ENCODE peak calls at places on chromosomes 5 and 9, in ten cellular contexts. C is activated CD4-positive, alpha-beta T cell treated with anti-CD3 and anti-CD28 coated beads for 24 hours; G is Peyer's patch; T is stimulated activated naive B cell treated with anti-CD40 and anti-IgM and Interleukin-4, amounts not matched to agents 10 μg/mL and 1 μg/mL and 100 μg/mL, for 72 hours; U is AML-193; L is hypothalamus; Q is NCI-H774; W is upper lobe of right lung; M is BJ; J is CD4-positive, alpha-beta memory T cell. E is an unnamed sample.
A peak's percentile ranks its signal among the peaks of the same experiment; 100 is the strongest.

GRCh38 chr5:7592910-7593309 is 197.0 kb downstream of the ADCY2 start:
- DNase-seq in C (no peak), G (no peak), T (no peak), U (no peak), L (no peak), Q (no peak), W (no peak), M (no peak), J (no peak), E (peak; percentile 14)

GRCh38 chr5:110517396-110517795 is 209.1 kb downstream of the TMEM232 start:
- DNase-seq in C (no peak), G (no peak), T (no peak), U (no peak), L (no peak), Q (no peak), W (no peak), M (no peak), J (no peak), E (no peak)

GRCh38 chr5:109191153-109191558 is 218.6 kb downstream of the PJA2 start:
- DNase-seq in C (no peak), G (no peak), T (no peak), U (no peak), L (no peak), Q (peak; percentile 4), W (no peak), M (peak; percentile 1), J (no peak), E (peak; percentile 49)

GRCh38 chr5:8238080-8238479 is 369.1 kb downstream of the MTRR start:
- DNase-seq in C (no peak), G (no peak), T (no peak), U (no peak), L (no peak), Q (no peak), W (no peak), M (no peak), J (no peak), E (no peak)

GRCh38 chr9:69932901-69933300 is 110.7 kb upstream of the MAMDC2 start:
- DNase-seq in C (no peak), G (no peak), T (no peak), U (peak; percentile 35), L (no peak), Q (no peak), W (no peak), M (no peak), J (no peak), E (no peak)

GRCh38 chr5:124310453-124310852 is 436.0 kb downstream of the ZNF608 start:
- DNase-seq in C (no peak), G (no peak), T (no peak), U (no peak), L (no peak), Q (no peak), W (no peak), M (no peak), J (no peak), E (peak; percentile 91)

GRCh38 chr9:81380504-81380903 is 308.8 kb downstream of the TLE1 start:
- DNase-seq in C (no peak), G (no peak), T (no peak), U (no peak), L (no peak), Q (no peak), W (no peak), M (no peak), J (no peak), E (no peak)

GRCh38 chr5:59450245-59450644 is 443.3 kb downstream of the PDE4D start:
- DNase-seq in C (no peak), G (no peak), T (no peak), U (peak; percentile 1), L (no peak), Q (no peak), W (no peak), M (no peak), J (no peak), E (no peak)

E was measured in H4.